ENCODE peak calls at places on chromosomes 3 and 15, in five cellular contexts. One of them, this sample, is unnamed.

GRCh38 chr15:36080759-36081158 is 498.7 kb upstream of the CDIN1 start:
- DNase-seq in MM.1S: no peak
- DNase-seq in GM23248: no peak
- DNase-seq in SK-N-SH: no peak
- DNase-seq in PC-3: no peak
- DNase-seq in this sample: no peak

GRCh38 chr3:52043750-52044149 is 12.6 kb downstream of the DUSP7 start:
- DNase-seq in SK-N-SH: no peak
- DNase-seq in MM.1S: no peak
- DNase-seq in GM23248: no peak
- DNase-seq in PC-3: no peak
- DNase-seq in this sample: no peak

GRCh38 chr3:72678892-72679291 is 169.4 kb downstream of the SHQ1 start:
- DNase-seq in PC-3: peak; percentile 83
- DNase-seq in GM23248: peak; percentile 46
- DNase-seq in SK-N-SH: no peak
- DNase-seq in MM.1S: no peak
- DNase-seq in this sample: no peak

GRCh38 chr15:96333194-96334016 is 2.9 kb downstream of the NR2F2 start:
- DNase-seq in PC-3: peak; percentile 19
- DNase-seq in GM23248: peak; percentile 65
- DNase-seq in SK-N-SH: peak; percentile 57
- DNase-seq in MM.1S: no peak
- DNase-seq in this sample: no peak

GRCh38 chr3:43932921-43933320 is 242.2 kb downstream of the ABHD5 start:
- DNase-seq in MM.1S: no peak
- DNase-seq in GM23248: peak; percentile 31
- DNase-seq in SK-N-SH: peak; percentile 20
- DNase-seq in PC-3: peak; percentile 8
- DNase-seq in this sample: no peak

GRCh38 chr15:101438482-101439284 is 50.8 kb downstream of the PCSK6 start:
- DNase-seq in SK-N-SH: no peak
- DNase-seq in PC-3: no peak
- DNase-seq in MM.1S: no peak
- DNase-seq in GM23248: no peak
- DNase-seq in this sample: no peak

GRCh38 chr15:85527907-85528306 is 147.5 kb downstream of the AKAP13 start:
- DNase-seq in PC-3: no peak
- DNase-seq in SK-N-SH: no peak
- DNase-seq in GM23248: peak; percentile 95
- DNase-seq in MM.1S: no peak
- DNase-seq in this sample: no peak

GRCh38 chr3:175432338-175433025 is 573.3 kb downstream of the NAALADL2 start:
- DNase-seq in GM23248: peak; percentile 75
- DNase-seq in SK-N-SH: peak; percentile 31
- DNase-seq in MM.1S: no peak
- DNase-seq in PC-3: no peak
- DNase-seq in this sample: no peak

GRCh38 chr3:156305672-156306071 is 185.3 kb downstream of the KCNAB1 start:
- DNase-seq in MM.1S: no peak
- DNase-seq in SK-N-SH: no peak
- DNase-seq in GM23248: no peak
- DNase-seq in PC-3: no peak
- DNase-seq in this sample: no peak

DNA sequence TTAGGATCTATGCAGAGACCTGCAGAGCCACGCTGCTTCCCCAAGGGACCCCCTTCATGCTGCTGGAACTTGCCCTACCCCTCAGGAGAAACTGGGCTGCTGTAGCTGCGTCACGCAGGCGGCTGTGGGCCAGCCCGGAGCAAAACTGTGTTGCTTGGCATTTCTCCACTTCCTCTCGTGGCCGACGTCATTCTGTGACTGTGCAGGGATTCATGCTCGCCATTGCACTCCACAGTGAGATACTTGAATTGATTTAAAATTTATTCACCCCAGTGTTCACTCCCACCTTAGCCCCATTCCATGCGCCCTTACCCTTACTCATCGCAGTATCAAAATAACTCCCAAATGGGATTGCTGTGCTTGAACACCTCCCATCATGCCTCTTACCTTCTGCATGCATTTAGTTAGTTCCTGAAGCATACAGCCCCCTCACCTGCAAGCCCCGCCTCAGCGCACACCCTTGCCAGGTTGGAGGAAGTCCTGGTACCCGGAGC is 45.7 kb downstream of the TMEM44 start:
- DNase-seq in GM23248: peak; percentile 54
- DNase-seq in PC-3: peak; percentile 43
- DNase-seq in MM.1S: no peak
- DNase-seq in SK-N-SH: no peak
- DNase-seq in this sample: no peak
- TF ChIP-seq EZH2phosphoT487 in GM23248: no peak
- TF ChIP-seq EZH2phosphoT487 in PC-3: no peak
- TF ChIP-seq EZH2phosphoT487 in MM.1S: no peak
- TF ChIP-seq EZH2phosphoT487 in SK-N-SH: no peak
- TF ChIP-seq EZH2phosphoT487 in this sample: no peak

GRCh38 chr3:45113625-45114050 is 32.5 kb downstream of the CDCP1 start:
- DNase-seq in MM.1S: peak; percentile 37
- DNase-seq in GM23248: no peak
- DNase-seq in PC-3: no peak
- DNase-seq in SK-N-SH: no peak
- DNase-seq in this sample: no peak
- H3K9ac ChIP-seq in MM.1S: no peak overlapping the region
- H3K9ac ChIP-seq in GM23248: no peak overlapping the region
- H3K9ac ChIP-seq in PC-3: no peak overlapping the region
- H3K9ac ChIP-seq in SK-N-SH: no peak overlapping the region
- H3K9ac ChIP-seq in this sample: no peak overlapping the region

GRCh38 chr3:66178206-66178605 is 42.6 kb upstream of the SLC25A26 start:
- DNase-seq in GM23248: no peak
- DNase-seq in MM.1S: no peak
- DNase-seq in SK-N-SH: no peak
- DNase-seq in PC-3: no peak
- DNase-seq in this sample: no peak

GRCh38 chr3:66177026-66177425 is 43.8 kb upstream of the SLC25A26 start:
- DNase-seq in MM.1S: no peak
- DNase-seq in GM23248: no peak
- DNase-seq in SK-N-SH: no peak
- DNase-seq in PC-3: no peak
- DNase-seq in this sample: no peak

DNA sequence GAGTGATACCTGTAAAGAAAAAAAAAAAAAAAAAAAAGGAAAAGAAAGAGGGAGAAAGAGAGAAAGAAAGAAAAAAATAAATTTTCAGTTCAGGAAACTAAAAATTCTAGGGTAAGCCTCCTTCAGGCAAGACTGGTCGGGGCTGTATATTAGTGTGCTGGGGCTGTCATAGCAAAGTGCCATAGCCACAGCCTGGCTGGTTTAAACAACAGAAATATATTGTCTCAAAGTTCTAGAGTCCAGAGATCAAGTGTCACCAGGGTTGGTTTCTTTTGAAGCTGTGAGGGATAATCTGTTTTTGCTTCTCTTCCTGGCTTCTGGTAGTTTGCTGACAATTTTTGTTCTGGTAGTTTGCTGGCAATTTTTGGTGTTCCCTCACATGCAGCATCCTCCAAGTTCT is 48.4 kb upstream of the SLC25A26 start:
- DNase-seq in MM.1S: no peak
- DNase-seq in SK-N-SH: no peak
- DNase-seq in GM23248: no peak
- DNase-seq in PC-3: no peak
- DNase-seq in this sample: no peak
- TF ChIP-seq EZH2phosphoT487 in MM.1S: no peak
- TF ChIP-seq EZH2phosphoT487 in SK-N-SH: no peak
- TF ChIP-seq EZH2phosphoT487 in GM23248: no peak
- TF ChIP-seq EZH2phosphoT487 in PC-3: no peak
- TF ChIP-seq EZH2phosphoT487 in this sample: no peak

GRCh38 chr15:59191855-59192237 is 14.8 kb upstream of the LDHAL6B start:
- DNase-seq in PC-3: peak; percentile 96
- DNase-seq in MM.1S: no peak
- DNase-seq in SK-N-SH: no peak
- DNase-seq in GM23248: peak; percentile 97
- DNase-seq in this sample: peak; percentile 55
- H3K9ac ChIP-seq in PC-3: peak overlapping the region; percentile 91
- H3K9ac ChIP-seq in MM.1S: no peak overlapping the region
- H3K9ac ChIP-seq in SK-N-SH: peak overlapping the region; percentile 63
- H3K9ac ChIP-seq in GM23248: peak overlapping the region; percentile 62
- H3K9ac ChIP-seq in this sample: peak overlapping the region; percentile 49

GRCh38 chr15:55829826-55830225 is 86.9 kb upstream of the PRTG start:
- DNase-seq in MM.1S: peak; percentile 71
- DNase-seq in SK-N-SH: no peak
- DNase-seq in GM23248: no peak
- DNase-seq in PC-3: no peak
- DNase-seq in this sample: no peak
- TF ChIP-seq EZH2phosphoT487 in MM.1S: no peak
- TF ChIP-seq EZH2phosphoT487 in SK-N-SH: no peak
- TF ChIP-seq EZH2phosphoT487 in GM23248: no peak
- TF ChIP-seq EZH2phosphoT487 in PC-3: no peak
- TF ChIP-seq EZH2phosphoT487 in this sample: no peak

GRCh38 chr15:76286231-76286879 is 24.9 kb downstream of the ETFA start:
- DNase-seq in MM.1S: peak; percentile 49
- DNase-seq in SK-N-SH: no peak
- DNase-seq in PC-3: no peak
- DNase-seq in GM23248: peak; percentile 33
- DNase-seq in this sample: no peak
- H3K9ac ChIP-seq in MM.1S: no peak overlapping the region
- H3K9ac ChIP-seq in SK-N-SH: no peak overlapping the region
- H3K9ac ChIP-seq in PC-3: no peak overlapping the region
- H3K9ac ChIP-seq in GM23248: peak overlapping the region; percentile 25
- H3K9ac ChIP-seq in this sample: no peak overlapping the region

GRCh38 chr3:71102111-71103039 is 481.2 kb downstream of the FOXP1 start:
- DNase-seq in MM.1S: no peak
- DNase-seq in GM23248: peak; percentile 96
- DNase-seq in PC-3: peak; percentile 83
- DNase-seq in SK-N-SH: peak; percentile 12
- DNase-seq in this sample: no peak
- TF ChIP-seq EZH2phosphoT487 in MM.1S: no peak
- TF ChIP-seq EZH2phosphoT487 in GM23248: peak; percentile 94
- TF ChIP-seq EZH2phosphoT487 in PC-3: no peak
- TF ChIP-seq EZH2phosphoT487 in SK-N-SH: no peak
- TF ChIP-seq EZH2phosphoT487 in this sample: no peak

DNA sequence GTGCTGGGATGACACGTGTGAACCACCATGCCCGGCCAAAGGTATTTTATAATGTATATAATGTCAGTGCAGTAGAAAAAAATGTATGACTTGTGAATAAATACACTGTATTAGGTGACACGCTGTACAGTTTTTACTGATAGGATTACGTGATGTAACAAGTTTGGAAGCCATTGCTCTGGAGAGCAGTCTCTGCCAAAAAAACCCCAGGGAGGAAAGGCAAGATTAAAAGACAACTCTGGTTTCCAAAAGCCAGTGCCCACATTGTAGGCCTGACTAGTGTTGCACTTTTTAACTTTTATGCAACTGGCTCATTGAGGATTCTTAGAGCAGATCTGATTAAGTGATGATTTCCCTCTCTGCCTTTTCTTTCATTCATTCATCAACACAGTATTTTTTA is 62.0 kb upstream of the SLC2A2 start:
- DNase-seq in MM.1S: no peak
- DNase-seq in SK-N-SH: no peak
- DNase-seq in GM23248: no peak
- DNase-seq in PC-3: no peak
- DNase-seq in this sample: no peak
- H3K9ac ChIP-seq in MM.1S: no peak overlapping the region
- H3K9ac ChIP-seq in SK-N-SH: no peak overlapping the region
- H3K9ac ChIP-seq in GM23248: no peak overlapping the region
- H3K9ac ChIP-seq in PC-3: no peak overlapping the region
- H3K9ac ChIP-seq in this sample: no peak overlapping the region

DNA sequence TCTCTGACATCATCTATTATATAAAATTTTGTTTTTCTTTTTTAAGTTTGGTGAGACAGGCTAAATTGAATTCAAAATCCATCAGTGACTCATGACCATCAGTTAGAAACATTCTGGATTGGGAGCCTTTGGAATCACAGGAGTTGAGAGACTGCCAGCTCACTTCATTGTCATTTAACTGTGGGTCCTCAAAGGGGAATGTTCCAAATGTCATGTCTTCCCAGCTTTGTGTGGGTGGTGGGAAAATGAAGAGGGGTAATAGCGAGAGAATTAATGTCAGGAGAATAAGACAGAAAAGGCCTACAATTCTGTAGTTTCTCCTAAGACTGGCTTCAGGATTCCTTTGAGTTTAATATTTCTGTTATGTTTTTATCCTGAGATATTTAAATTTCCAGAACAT is 1051.9 kb downstream of the FHIT start:
- DNase-seq in GM23248: no peak
- DNase-seq in PC-3: no peak
- DNase-seq in SK-N-SH: no peak
- DNase-seq in MM.1S: no peak
- DNase-seq in this sample: no peak
- TF ChIP-seq EZH2phosphoT487 in GM23248: no peak
- TF ChIP-seq EZH2phosphoT487 in PC-3: no peak
- TF ChIP-seq EZH2phosphoT487 in SK-N-SH: no peak
- TF ChIP-seq EZH2phosphoT487 in MM.1S: no peak
- TF ChIP-seq EZH2phosphoT487 in this sample: no peak

DNA sequence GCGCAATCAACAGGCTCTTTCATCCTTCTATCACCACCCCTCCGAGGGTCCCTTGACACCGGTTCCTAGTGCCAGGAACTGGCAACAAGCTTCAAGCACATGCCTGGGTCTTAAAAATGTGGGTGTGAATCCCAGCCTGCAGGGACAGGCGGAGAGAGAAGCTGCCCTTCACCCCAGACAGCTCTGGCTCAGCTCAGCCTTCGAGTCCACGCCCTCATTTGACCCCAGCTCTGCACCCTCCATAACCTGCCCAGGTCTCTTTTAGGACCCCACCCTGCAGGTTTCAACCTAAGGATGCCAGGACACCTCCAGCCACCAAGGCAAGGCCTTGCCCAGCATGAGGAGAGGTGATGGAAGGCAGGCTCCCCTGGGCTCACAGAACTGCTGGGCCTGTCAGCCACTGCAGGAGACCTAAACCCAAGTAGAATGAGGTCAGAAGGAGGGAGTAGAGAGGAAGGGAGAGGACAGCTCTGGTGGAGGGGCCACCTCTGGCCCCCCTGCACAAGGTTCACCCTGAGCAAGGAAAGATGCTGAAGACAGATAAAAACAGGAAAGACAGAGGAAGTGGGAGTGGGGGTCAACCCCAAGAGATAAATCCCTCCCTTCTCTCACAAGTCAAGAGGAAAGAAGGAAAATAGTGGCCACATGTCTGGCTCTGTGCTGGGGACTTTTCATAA is 2.6 kb upstream of the LOXL1 start:
- DNase-seq in GM23248: no peak
- DNase-seq in SK-N-SH: no peak
- DNase-seq in MM.1S: no peak
- DNase-seq in PC-3: no peak
- DNase-seq in this sample: no peak
- H3K9ac ChIP-seq in GM23248: peak overlapping the region; percentile 90
- H3K9ac ChIP-seq in SK-N-SH: peak overlapping the region; percentile 73
- H3K9ac ChIP-seq in MM.1S: no peak overlapping the region
- H3K9ac ChIP-seq in PC-3: peak overlapping the region; percentile 95
- H3K9ac ChIP-seq in this sample: peak overlapping the region; percentile 28